ENCODE peak calls at places on chromosome 6, in seven cellular contexts. One of them, this sample, is unnamed.

GRCh38 chr6:20711518-20711917 is 177.3 kb downstream of the CDKAL1 start:
- DNase-seq in NCI-H1092 treated with DMSO at 0.1 percent for 48 hours: no peak
- DNase-seq in lung: no peak
- DNase-seq in AML-193: no peak
- DNase-seq in NCI-H1436: no peak
- DNase-seq in fibroblast of mammary gland: peak
- DNase-seq in NCI-H1417: no peak
- DNase-seq in this sample: no peak

GRCh38 chr6:109527989-109528388 is 45.0 kb upstream of the ZBTB24 start:
- DNase-seq in NCI-H1092 treated with DMSO at 0.1 percent for 48 hours: no peak
- DNase-seq in lung: no peak
- DNase-seq in AML-193: no peak
- DNase-seq in NCI-H1436: no peak
- DNase-seq in fibroblast of mammary gland: peak
- DNase-seq in NCI-H1417: no peak
- DNase-seq in this sample: no peak

GRCh38 chr6:95515975-95516374 is 61.4 kb upstream of the MANEA start:
- DNase-seq in NCI-H1092 treated with DMSO at 0.1 percent for 48 hours: no peak
- DNase-seq in lung: no peak
- DNase-seq in AML-193: no peak
- DNase-seq in NCI-H1436: no peak
- DNase-seq in fibroblast of mammary gland: no peak
- DNase-seq in NCI-H1417: no peak
- DNase-seq in this sample: no peak

GRCh38 chr6:89528865-89529264 is 95.9 kb downstream of the ANKRD6 start:
- DNase-seq in NCI-H1092 treated with DMSO at 0.1 percent for 48 hours: no peak
- DNase-seq in lung: no peak
- DNase-seq in AML-193: no peak
- DNase-seq in NCI-H1436: no peak
- DNase-seq in fibroblast of mammary gland: no peak
- DNase-seq in NCI-H1417: no peak
- DNase-seq in this sample: no peak

GRCh38 chr6:6941201-6941600 is 166.6 kb upstream of the RREB1 start:
- DNase-seq in NCI-H1092 treated with DMSO at 0.1 percent for 48 hours: no peak
- DNase-seq in lung: no peak
- DNase-seq in AML-193: no peak
- DNase-seq in NCI-H1436: no peak
- DNase-seq in fibroblast of mammary gland: no peak
- DNase-seq in NCI-H1417: no peak
- DNase-seq in this sample: no peak

GRCh38 chr6:24761193-24761835 is 13.4 kb upstream of the GMNN start:
- DNase-seq in NCI-H1092 treated with DMSO at 0.1 percent for 48 hours: no peak
- DNase-seq in lung: no peak
- DNase-seq in AML-193: no peak
- DNase-seq in NCI-H1436: no peak
- DNase-seq in fibroblast of mammary gland: no peak
- DNase-seq in NCI-H1417: peak
- DNase-seq in this sample: no peak

GRCh38 chr6:116165596-116165995 is 39.7 kb upstream of the COL10A1 start:
- DNase-seq in NCI-H1092 treated with DMSO at 0.1 percent for 48 hours: no peak
- DNase-seq in lung: no peak
- DNase-seq in AML-193: no peak
- DNase-seq in NCI-H1436: no peak
- DNase-seq in fibroblast of mammary gland: no peak
- DNase-seq in NCI-H1417: no peak
- DNase-seq in this sample: no peak

GRCh38 chr6:109265530-109265929 is 116.7 kb downstream of the CD164 start:
- DNase-seq in NCI-H1092 treated with DMSO at 0.1 percent for 48 hours: no peak
- DNase-seq in lung: no peak
- DNase-seq in AML-193: no peak
- DNase-seq in NCI-H1436: no peak
- DNase-seq in fibroblast of mammary gland: no peak
- DNase-seq in NCI-H1417: no peak
- DNase-seq in this sample: no peak

GRCh38 chr6:160297310-160297709 is 38.7 kb upstream of the SLC22A2 start:
- DNase-seq in NCI-H1092 treated with DMSO at 0.1 percent for 48 hours: no peak
- DNase-seq in lung: no peak
- DNase-seq in AML-193: no peak
- DNase-seq in NCI-H1436: no peak
- DNase-seq in fibroblast of mammary gland: no peak
- DNase-seq in NCI-H1417: no peak
- DNase-seq in this sample: no peak

GRCh38 chr6:83185096-83185495 is 8.0 kb downstream of the PGM3 start:
- DNase-seq in NCI-H1092 treated with DMSO at 0.1 percent for 48 hours: no peak
- DNase-seq in lung: no peak
- DNase-seq in AML-193: no peak
- DNase-seq in NCI-H1436: no peak
- DNase-seq in fibroblast of mammary gland: no peak
- DNase-seq in NCI-H1417: no peak
- DNase-seq in this sample: no peak

GRCh38 chr6:54847799-54848597 is 1.4 kb downstream of the FAM83B start:
- DNase-seq in NCI-H1092 treated with DMSO at 0.1 percent for 48 hours: no peak
- DNase-seq in lung: no peak
- DNase-seq in AML-193: no peak
- DNase-seq in NCI-H1436: no peak
- DNase-seq in fibroblast of mammary gland: peak
- DNase-seq in NCI-H1417: no peak
- DNase-seq in this sample: no peak

GRCh38 chr6:152636675-152637421 is at the start of gene SYNE1:
- DNase-seq in NCI-H1092 treated with DMSO at 0.1 percent for 48 hours: no peak
- DNase-seq in lung: peak
- DNase-seq in AML-193: no peak
- DNase-seq in NCI-H1436: no peak
- DNase-seq in fibroblast of mammary gland: no peak
- DNase-seq in NCI-H1417: no peak
- DNase-seq in this sample: peak

GRCh38 chr6:74870403-74870802 is 335.4 kb downstream of the COL12A1 start:
- DNase-seq in NCI-H1092 treated with DMSO at 0.1 percent for 48 hours: no peak
- DNase-seq in lung: no peak
- DNase-seq in AML-193: no peak
- DNase-seq in NCI-H1436: no peak
- DNase-seq in fibroblast of mammary gland: peak
- DNase-seq in NCI-H1417: no peak
- DNase-seq in this sample: no peak

GRCh38 chr6:147311218-147311617 is 107.0 kb downstream of the STXBP5 start:
- DNase-seq in NCI-H1092 treated with DMSO at 0.1 percent for 48 hours: no peak
- DNase-seq in lung: no peak
- DNase-seq in AML-193: no peak
- DNase-seq in NCI-H1436: no peak
- DNase-seq in fibroblast of mammary gland: peak
- DNase-seq in NCI-H1417: no peak
- DNase-seq in this sample: no peak

GRCh38 chr6:44116643-44117382 is 10.4 kb downstream of the MRPL14 start:
- DNase-seq in NCI-H1092 treated with DMSO at 0.1 percent for 48 hours: no peak
- DNase-seq in lung: no peak
- DNase-seq in AML-193: no peak
- DNase-seq in NCI-H1436: no peak
- DNase-seq in fibroblast of mammary gland: peak
- DNase-seq in NCI-H1417: no peak
- DNase-seq in this sample: no peak

GRCh38 chr6:56649782-56650181 is 7.1 kb upstream of the DST start:
- DNase-seq in NCI-H1092 treated with DMSO at 0.1 percent for 48 hours: no peak
- DNase-seq in lung: no peak
- DNase-seq in AML-193: no peak
- DNase-seq in NCI-H1436: no peak
- DNase-seq in fibroblast of mammary gland: peak
- DNase-seq in NCI-H1417: no peak
- DNase-seq in this sample: no peak

GRCh38 chr6:30722280-30723112 is 2.3 kb downstream of the TUBB start:
- DNase-seq in NCI-H1092 treated with DMSO at 0.1 percent for 48 hours: peak
- DNase-seq in lung: peak
- DNase-seq in AML-193: peak
- DNase-seq in NCI-H1436: peak
- DNase-seq in fibroblast of mammary gland: peak
- DNase-seq in NCI-H1417: peak
- DNase-seq in this sample: peak

GRCh38 chr6:145480024-145480423 is 255.3 kb downstream of the EPM2A start:
- DNase-seq in NCI-H1092 treated with DMSO at 0.1 percent for 48 hours: no peak
- DNase-seq in lung: no peak
- DNase-seq in AML-193: no peak
- DNase-seq in NCI-H1436: no peak
- DNase-seq in fibroblast of mammary gland: no peak
- DNase-seq in NCI-H1417: no peak
- DNase-seq in this sample: no peak

GRCh38 chr6:108737594-108738546 is 110.4 kb upstream of the ARMC2 start:
- DNase-seq in NCI-H1092 treated with DMSO at 0.1 percent for 48 hours: no peak
- DNase-seq in lung: no peak
- DNase-seq in AML-193: no peak
- DNase-seq in NCI-H1436: no peak
- DNase-seq in fibroblast of mammary gland: peak
- DNase-seq in NCI-H1417: no peak
- DNase-seq in this sample: no peak

GRCh38 chr6:12577124-12577845 is 139.3 kb upstream of the PHACTR1 start:
- DNase-seq in NCI-H1092 treated with DMSO at 0.1 percent for 48 hours: no peak
- DNase-seq in lung: no peak
- DNase-seq in AML-193: no peak
- DNase-seq in NCI-H1436: no peak
- DNase-seq in fibroblast of mammary gland: no peak
- DNase-seq in NCI-H1417: no peak
- DNase-seq in this sample: no peak

GRCh38 chr6:134177236-134177635 is 124.8 kb upstream of the SLC2A12 start:
- DNase-seq in NCI-H1092 treated with DMSO at 0.1 percent for 48 hours: no peak
- DNase-seq in lung: no peak
- DNase-seq in AML-193: no peak
- DNase-seq in NCI-H1436: no peak
- DNase-seq in fibroblast of mammary gland: no peak
- DNase-seq in NCI-H1417: no peak
- DNase-seq in this sample: no peak

GRCh38 chr6:168799067-168799466 is 358.1 kb downstream of the SMOC2 start:
- DNase-seq in NCI-H1092 treated with DMSO at 0.1 percent for 48 hours: no peak
- DNase-seq in lung: no peak
- DNase-seq in AML-193: no peak
- DNase-seq in NCI-H1436: no peak
- DNase-seq in fibroblast of mammary gland: no peak
- DNase-seq in NCI-H1417: no peak
- DNase-seq in this sample: no peak

GRCh38 chr6:76703786-76704185 is 631.3 kb upstream of the IMPG1 start:
- DNase-seq in NCI-H1092 treated with DMSO at 0.1 percent for 48 hours: no peak
- DNase-seq in lung: no peak
- DNase-seq in AML-193: no peak
- DNase-seq in NCI-H1436: no peak
- DNase-seq in fibroblast of mammary gland: no peak
- DNase-seq in NCI-H1417: no peak
- DNase-seq in this sample: no peak

GRCh38 chr6:114747995-114748625 is 405.3 kb upstream of the HS3ST5 start:
- DNase-seq in NCI-H1092 treated with DMSO at 0.1 percent for 48 hours: peak
- DNase-seq in lung: peak
- DNase-seq in AML-193: peak
- DNase-seq in NCI-H1436: peak
- DNase-seq in fibroblast of mammary gland: peak
- DNase-seq in NCI-H1417: peak
- DNase-seq in this sample: peak

GRCh38 chr6:34412643-34413214 is 13.1 kb downstream of the RPS10 start:
- DNase-seq in NCI-H1092 treated with DMSO at 0.1 percent for 48 hours: no peak
- DNase-seq in lung: no peak
- DNase-seq in AML-193: no peak
- DNase-seq in NCI-H1436: no peak
- DNase-seq in fibroblast of mammary gland: peak
- DNase-seq in NCI-H1417: no peak
- DNase-seq in this sample: no peak

GRCh38 chr6:53293691-53294090 is 55.1 kb downstream of the ELOVL5 start:
- DNase-seq in NCI-H1092 treated with DMSO at 0.1 percent for 48 hours: no peak
- DNase-seq in lung: no peak
- DNase-seq in AML-193: no peak
- DNase-seq in NCI-H1436: no peak
- DNase-seq in fibroblast of mammary gland: no peak
- DNase-seq in NCI-H1417: no peak
- DNase-seq in this sample: no peak

GRCh38 chr6:31559958-31560696 is 12.0 kb upstream of the LTA start:
- DNase-seq in NCI-H1092 treated with DMSO at 0.1 percent for 48 hours: no peak
- DNase-seq in lung: peak
- DNase-seq in AML-193: peak
- DNase-seq in NCI-H1436: no peak
- DNase-seq in fibroblast of mammary gland: peak
- DNase-seq in NCI-H1417: no peak
- DNase-seq in this sample: no peak

GRCh38 chr6:12937971-12938370 is 221.4 kb downstream of the PHACTR1 start:
- DNase-seq in NCI-H1092 treated with DMSO at 0.1 percent for 48 hours: no peak
- DNase-seq in lung: no peak
- DNase-seq in AML-193: no peak
- DNase-seq in NCI-H1436: no peak
- DNase-seq in fibroblast of mammary gland: no peak
- DNase-seq in NCI-H1417: no peak
- DNase-seq in this sample: no peak

GRCh38 chr6:27452496-27452897 is 20.4 kb downstream of the ZNF184 start:
- DNase-seq in NCI-H1092 treated with DMSO at 0.1 percent for 48 hours: no peak
- DNase-seq in lung: no peak
- DNase-seq in AML-193: no peak
- DNase-seq in NCI-H1436: no peak
- DNase-seq in fibroblast of mammary gland: peak
- DNase-seq in NCI-H1417: no peak
- DNase-seq in this sample: no peak

This sample was measured in NCI-H1105.